ENCODE peak calls at places on chromosomes 4 and X, in six cellular contexts. M is K562, E is A549, D is GM12878, V is endothelial cell of umbilical vein, B is HepG2. O is an unnamed sample.

GRCh38 chrX:38117485-38117884 is 103.2 kb downstream of the SRPX start:
- DNase-seq in V (peak), E (no peak), M (no peak), D (no peak), B (no peak), O (no peak)

GRCh38 chrX:24333371-24333770 is 19.5 kb upstream of the SUPT20HL2 start:
- DNase-seq in B (no peak), D (no peak), E (no peak), M (no peak), V (no peak), O (no peak)

GRCh38 chrX:123788744-123789143 is 55.9 kb upstream of the THOC2 start:
- DNase-seq in M (no peak), B (no peak), D (no peak), V (no peak), E (no peak), O (no peak)

GRCh38 chrX:1535241-1536041 is 1.5 kb downstream of the P2RY8 start:
- DNase-seq in B (no peak), V (no peak), E (no peak), D (peak), M (no peak), O (peak)

GRCh38 chr4:89403826-89404225 is 96.2 kb upstream of the GPRIN3 start:
- DNase-seq in B (no peak), M (no peak), V (no peak), D (no peak), E (no peak), O (no peak)

GRCh38 chrX:69015156-69015555 is 150.1 kb downstream of the PJA1 start:
- DNase-seq in D (no peak), M (no peak), V (no peak), E (no peak), B (no peak), O (no peak)

GRCh38 chr4:145545538-145546224 is 64.0 kb downstream of the SMAD1 start:
- DNase-seq in V (peak), D (no peak), E (peak), B (no peak), M (no peak), O (no peak)

GRCh38 chrX:40172169-40172979 is 74.6 kb upstream of the BCOR start:
- DNase-seq in B (no peak), D (no peak), V (peak), E (no peak), M (peak), O (peak)

GRCh38 chr4:121932212-121932974 is 19.5 kb downstream of the TRPC3 start:
- DNase-seq in E (no peak), B (no peak), M (no peak), D (no peak), V (no peak), O (no peak)

GRCh38 chr4:158282252-158282651 is 72.0 kb downstream of the TMEM144 start:
- DNase-seq in B (no peak), V (no peak), D (no peak), E (no peak), M (peak), O (no peak)

GRCh38 chrX:53287493-53288138 is 6.2 kb upstream of the IQSEC2 start:
- DNase-seq in V (peak), D (peak), E (no peak), M (no peak), B (no peak), O (peak)

GRCh38 chrX:19785647-19786046 is 101.8 kb downstream of the SH3KBP1 start:
- DNase-seq in V (no peak), D (no peak), B (no peak), E (no peak), M (no peak), O (no peak)

GRCh38 chr4:40719008-40719623 is 30.6 kb upstream of the NSUN7 start:
- DNase-seq in B (peak), V (peak), E (peak), D (peak), M (peak), O (peak)

GRCh38 chr4:185304944-185305690 is 90.6 kb downstream of the LRP2BP start:
- DNase-seq in D (peak), V (peak), B (peak), M (no peak), E (no peak), O (peak)

GRCh38 chrX:84168574-84168973 is 19.4 kb downstream of the RPS6KA6 start:
- DNase-seq in V (peak), D (no peak), M (no peak), E (peak), B (no peak), O (no peak)

GRCh38 chr4:75512336-75513211 is 1.6 kb downstream of the RCHY1 start:
- DNase-seq in E (no peak), V (peak), B (peak), M (peak), D (peak), O (peak)

GRCh38 chr4:78645853-78646757 is 94.5 kb downstream of the ANXA3 start:
- DNase-seq in D (no peak), V (peak), B (peak), E (peak), M (peak), O (peak)

GRCh38 chrX:18354369-18355329 is at the start of gene SCML2:
- DNase-seq in D (no peak), B (peak), M (peak), E (peak), V (peak), O (peak)

GRCh38 chr4:186845137-186845842 is 121.6 kb upstream of the FAT1 start:
- DNase-seq in E (no peak), M (peak), V (peak), D (no peak), B (peak), O (peak)

GRCh38 chrX:86935988-86936387 is 581.6 kb upstream of the KLHL4 start:
- DNase-seq in B (no peak), E (no peak), M (no peak), V (no peak), D (no peak), O (no peak)

GRCh38 chr4:75841641-75842520 is 60.4 kb downstream of the PPEF2 start:
- DNase-seq in B (peak), E (peak), D (no peak), M (peak), V (no peak), O (peak)

GRCh38 chr4:165721815-165722214 is 151.2 kb upstream of the TLL1 start:
- DNase-seq in E (no peak), V (no peak), B (no peak), D (no peak), M (no peak), O (no peak)

GRCh38 chrX:153646620-153647373 is at the start of gene DUSP9:
- DNase-seq in D (no peak), E (peak), B (peak), V (peak), M (peak), O (peak)

GRCh38 chr4:152398060-152398459 is 137.8 kb downstream of the FBXW7 start:
- DNase-seq in D (no peak), V (no peak), B (peak), E (no peak), M (peak), O (peak)

GRCh38 chr4:169305651-169306050 is 34.9 kb upstream of the SH3RF1 start:
- DNase-seq in V (no peak), M (no peak), D (no peak), E (no peak), B (no peak), O (no peak)

GRCh38 chrX:53262918-53263394 is 18.4 kb downstream of the IQSEC2 start:
- DNase-seq in M (peak), D (no peak), E (peak), B (no peak), V (peak), O (peak)

GRCh38 chr4:41776466-41776865 is 27.9 kb upstream of the PHOX2B start:
- DNase-seq in E (no peak), V (no peak), M (no peak), B (no peak), D (no peak), O (no peak)

GRCh38 chr4:83267121-83267834 is 17.3 kb downstream of the COQ2 start:
- DNase-seq in M (no peak), V (peak), D (no peak), B (no peak), E (peak), O (peak)

GRCh38 chr4:186695392-186695791 is 28.3 kb downstream of the FAT1 start:
- DNase-seq in M (no peak), D (no peak), V (no peak), E (no peak), B (no peak), O (no peak)

GRCh38 chrX:103356897-103357296 is 591 bp downstream of the TCEAL9 start:
- DNase-seq in V (peak), M (peak), D (no peak), E (no peak), B (no peak), O (no peak)

GRCh38 chr4:1684756-1685603 is 867 bp upstream of the FAM53A start:
- DNase-seq in V (no peak), E (no peak), D (no peak), M (no peak), B (no peak), O (peak)

GRCh38 chr4:176270669-176271068 is 1.6 kb upstream of the ASB5 start:
- DNase-seq in E (peak), B (peak), M (no peak), D (no peak), V (peak), O (peak)

GRCh38 chr4:142475663-142476062 is 370.4 kb downstream of the INPP4B start:
- DNase-seq in M (no peak), E (no peak), D (no peak), V (no peak), B (no peak), O (no peak)

GRCh38 chrX:148412006-148412405 is 88.4 kb upstream of the AFF2 start:
- DNase-seq in D (no peak), B (no peak), V (no peak), M (no peak), E (no peak), O (peak)

GRCh38 chrX:24574743-24575142 is 72.4 kb downstream of the PCYT1B start:
- DNase-seq in V (no peak), E (no peak), B (no peak), M (no peak), D (no peak), O (peak)

GRCh38 chr4:2258091-2259035 is 3.5 kb downstream of the MXD4 start:
- DNase-seq in D (no peak), E (no peak), M (no peak), B (no peak), V (no peak), O (no peak)

GRCh38 chrX:1440506-1440905 is 12.2 kb downstream of the ASMTL start:
- DNase-seq in E (no peak), M (no peak), V (no peak), D (no peak), B (no peak), O (no peak)

GRCh38 chrX:75781618-75782017 is 3.4 kb downstream of the MAGEE2 start:
- DNase-seq in M (no peak), E (no peak), D (no peak), B (no peak), V (no peak), O (no peak)

GRCh38 chr4:48194986-48195773 is 61.1 kb upstream of the TXK start:
- DNase-seq in V (peak), E (no peak), B (no peak), M (no peak), D (no peak), O (peak)

GRCh38 chr4:48197643-48198237 is 63.7 kb upstream of the TXK start:
- DNase-seq in D (no peak), B (no peak), M (peak), E (no peak), V (no peak), O (no peak)

GRCh38 chr4:48193921-48194320 is 59.9 kb upstream of the TXK start:
- DNase-seq in D (no peak), B (no peak), M (no peak), E (no peak), V (no peak), O (no peak)

GRCh38 chr4:48196758-48197504 is 62.9 kb upstream of the TXK start:
- DNase-seq in E (no peak), B (no peak), V (no peak), D (peak), M (no peak), O (no peak)

DNA sequence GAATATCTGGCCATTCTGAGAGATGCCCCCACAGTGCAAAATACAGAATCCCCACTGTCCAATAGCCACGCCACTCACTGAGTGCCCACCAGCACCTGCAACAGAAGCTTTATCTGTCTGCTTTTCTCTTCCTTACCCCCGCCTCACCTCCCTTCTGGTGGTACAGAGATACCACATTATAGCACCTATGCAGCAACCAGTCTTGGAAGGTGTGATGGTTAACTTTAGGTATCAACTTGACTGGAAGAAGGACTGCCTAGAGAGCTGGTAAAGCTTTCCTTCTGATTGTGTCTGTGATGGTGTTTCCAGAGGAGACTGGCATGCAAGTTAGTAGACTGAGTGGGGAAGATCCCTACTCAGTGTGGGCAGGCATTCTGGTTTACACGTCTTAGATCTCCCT is 61.8 kb upstream of the TXK start:
- DNase-seq in B (no peak), D (no peak), V (no peak), M (no peak), E (no peak), O (no peak)
- H3K4me3 ChIP-seq in B (no peak), D (peak), V (no peak), M (no peak), E (no peak), O (peak)

DNA sequence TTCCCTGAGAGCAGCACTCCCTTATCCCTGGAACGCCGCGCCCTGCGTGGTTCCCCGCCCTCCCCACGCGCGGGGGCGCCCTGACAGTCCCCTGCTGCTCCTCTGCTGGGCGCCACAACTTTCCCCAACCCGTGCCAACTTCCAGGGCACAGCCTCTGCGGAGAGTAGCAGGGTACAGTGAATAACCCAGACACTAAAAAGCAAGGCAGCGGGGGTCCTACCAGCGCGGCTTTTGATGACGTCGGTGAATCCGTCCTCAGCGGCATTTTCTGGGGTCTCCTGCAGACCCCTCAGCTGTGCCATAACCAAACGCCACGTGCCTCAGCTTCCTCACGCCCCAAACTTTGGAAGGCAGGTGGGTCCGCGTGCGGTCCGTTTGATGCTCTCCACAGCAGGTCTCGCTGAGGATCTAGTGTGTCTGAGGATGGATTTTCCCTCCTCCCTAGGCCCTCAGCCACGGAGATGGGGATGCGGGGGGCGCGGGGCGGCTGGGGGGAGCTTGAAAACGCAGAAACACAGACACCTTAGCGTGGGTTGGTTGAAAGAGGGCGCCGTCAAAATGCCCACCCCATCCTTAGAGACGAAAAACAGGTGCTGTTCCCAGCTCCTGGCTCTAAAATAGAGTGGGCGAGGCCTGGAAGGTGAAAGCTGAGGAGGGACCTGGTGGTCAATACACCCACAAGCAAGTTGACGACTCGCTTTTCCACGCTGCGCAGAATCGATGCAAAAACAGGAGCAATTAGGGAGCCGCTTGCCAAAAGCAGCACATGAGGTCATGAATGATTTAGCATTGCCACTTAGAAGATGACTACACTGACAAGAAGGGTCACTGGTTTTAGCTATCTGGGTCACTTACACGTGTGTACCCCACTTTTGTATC is 405.6 kb downstream of the FAM47A start:
- DNase-seq in B (no peak), V (no peak), D (no peak), E (no peak), M (no peak), O (no peak)
- TF ChIP-seq MYC in B (no peak), V (no peak), D (no peak), E (no peak), M (no peak), O (no peak)

GRCh38 chrX:152642931-152643525 is 5.3 kb downstream of the GABRQ start:
- DNase-seq in E (no peak), B (no peak), M (no peak), D (no peak), V (no peak), O (no peak)

GRCh38 chrX:152640039-152640818 is 2.5 kb downstream of the GABRQ start:
- DNase-seq in D (no peak), E (peak), M (peak), B (no peak), V (no peak), O (no peak)

GRCh38 chrX:152639426-152639825 is 1.7 kb downstream of the GABRQ start:
- DNase-seq in D (no peak), B (no peak), E (no peak), V (no peak), M (no peak), O (no peak)

GRCh38 chrX:152641256-152641875 is 3.7 kb downstream of the GABRQ start:
- DNase-seq in V (no peak), D (no peak), E (no peak), B (no peak), M (no peak), O (no peak)

GRCh38 chrX:152641996-152642395 is 4.3 kb downstream of the GABRQ start:
- DNase-seq in E (no peak), D (no peak), B (no peak), V (peak), M (peak), O (peak)
- H3K4me3 ChIP-seq in E (no peak), D (no peak), B (no peak), V (no peak), M (no peak), O (no peak)

GRCh38 chr4:7326693-7327340 is 107.9 kb downstream of the PSAPL1 start:
- DNase-seq in E (no peak), M (no peak), D (no peak), B (no peak), V (no peak), O (no peak)
- TF ChIP-seq MYC in E (no peak), M (no peak), D (no peak), B (no peak), V (no peak), O (no peak)